ENCODE peak calls at places on chromosome X, in four cellular contexts. A, Z, U and P are unnamed samples.

GRCh38 chrX:96776966-96777365 is 92.3 kb downstream of the DIAPH2 start:
- DNase-seq in A (no peak), Z (peak), U (no peak), P (no peak)

GRCh38 chrX:120452131-120452530 is 17.0 kb downstream of the LAMP2 start:
- DNase-seq in A (no peak), Z (peak), U (no peak), P (no peak)

GRCh38 chrX:97539970-97540519 is 656.3 kb downstream of the RPA4 start:
- DNase-seq in A (no peak), Z (no peak), U (no peak), P (no peak)

GRCh38 chrX:123959281-123960063 is 2.0 kb upstream of the STAG2 start:
- DNase-seq in A (peak), Z (peak), U (peak), P (no peak)

GRCh38 chrX:72394518-72395163 is 88.9 kb upstream of the CITED1 start:
- DNase-seq in A (no peak), Z (peak), U (peak), P (no peak)

GRCh38 chrX:103376118-103376978 is at the start of gene BEX3:
- DNase-seq in A (peak), Z (peak), U (peak), P (no peak)

GRCh38 chrX:65195621-65196020 is 219.4 kb upstream of the ZC4H2 start:
- DNase-seq in A (no peak), Z (no peak), U (no peak), P (no peak)

GRCh38 chrX:22136711-22137110 is 104.6 kb downstream of the PHEX start:
- DNase-seq in A (no peak), Z (no peak), U (no peak), P (no peak)

GRCh38 chrX:98407526-98408049 is 1523.9 kb downstream of the RPA4 start:
- DNase-seq in A (no peak), Z (no peak), U (no peak), P (no peak)

GRCh38 chrX:38109042-38109904 is 102.9 kb downstream of the SYTL5 start:
- DNase-seq in A (no peak), Z (no peak), U (no peak), P (no peak)

GRCh38 chrX:53081925-53082772 is at the start of gene TSPYL2:
- DNase-seq in A (peak), Z (peak), U (peak), P (peak)

GRCh38 chrX:49829016-49829415 is at the start of gene PAGE4:
- DNase-seq in A (no peak), Z (peak), U (no peak), P (no peak)

GRCh38 chrX:17836830-17837229 is 24.3 kb downstream of the RAI2 start:
- DNase-seq in A (no peak), Z (no peak), U (no peak), P (no peak)

GRCh38 chrX:69762340-69762739 is 146.4 kb downstream of the EDA start:
- DNase-seq in A (no peak), Z (no peak), U (no peak), P (no peak)

GRCh38 chrX:22365460-22365859 is 92.7 kb downstream of the CBLL2 start:
- DNase-seq in A (no peak), Z (peak), U (no peak), P (peak)

GRCh38 chrX:17826609-17827496 is 34.2 kb downstream of the RAI2 start:
- DNase-seq in A (no peak), Z (peak), U (no peak), P (no peak)

GRCh38 chrX:17805120-17805519 is 56.0 kb downstream of the RAI2 start:
- DNase-seq in A (no peak), Z (peak), U (no peak), P (no peak)

GRCh38 chrX:71143508-71143907 is 1.1 kb upstream of the NLGN3 start:
- DNase-seq in A (no peak), Z (no peak), U (peak), P (no peak)

GRCh38 chrX:147838465-147839131 is 73.1 kb upstream of the FMR1 start:
- DNase-seq in A (no peak), Z (no peak), U (no peak), P (no peak)

GRCh38 chrX:68936186-68936585 is 107.4 kb downstream of the EFNB1 start:
- DNase-seq in A (no peak), Z (no peak), U (no peak), P (no peak)

GRCh38 chrX:66634272-66634671 is 4.6 kb downstream of the EDA2R start:
- DNase-seq in A (no peak), Z (no peak), U (no peak), P (no peak)

GRCh38 chrX:113868169-113868568 is 715.7 kb upstream of the HTR2C start:
- DNase-seq in A (no peak), Z (no peak), U (no peak), P (no peak)

GRCh38 chrX:32673193-32673592 is 538.2 kb downstream of the DMD start:
- DNase-seq in A (no peak), Z (peak), U (no peak), P (no peak)

GRCh38 chrX:2696698-2697215 is 5.7 kb downstream of the CD99 start:
- DNase-seq in A (no peak), Z (peak), U (no peak), P (peak)
- H3K27ac ChIP-seq in A (peak), Z (peak), U (no peak), P (peak)

GRCh38 chrX:12360991-12361598 is 222.8 kb downstream of the FRMPD4 start:
- DNase-seq in A (no peak), Z (peak), U (no peak), P (no peak)
- H3K27ac ChIP-seq in A (no peak), Z (peak), U (no peak), P (peak)

GRCh38 chrX:151983186-151983585 is 8.7 kb upstream of the GABRE start:
- DNase-seq in A (no peak), Z (no peak), U (no peak), P (peak)
- H3K27ac ChIP-seq in A (no peak), Z (no peak), U (no peak), P (peak)

GRCh38 chrX:131792789-131793462 is 230.2 kb upstream of the STK26 start:
- DNase-seq in A (no peak), Z (peak), U (no peak), P (no peak)

GRCh38 chrX:131795442-131796229 is 227.5 kb upstream of the STK26 start:
- DNase-seq in A (no peak), Z (no peak), U (no peak), P (no peak)

GRCh38 chrX:131791608-131792355 is 231.3 kb upstream of the STK26 start:
- DNase-seq in A (no peak), Z (no peak), U (no peak), P (no peak)

GRCh38 chrX:131789664-131790063 is 233.4 kb upstream of the STK26 start:
- DNase-seq in A (no peak), Z (no peak), U (no peak), P (no peak)

DNA sequence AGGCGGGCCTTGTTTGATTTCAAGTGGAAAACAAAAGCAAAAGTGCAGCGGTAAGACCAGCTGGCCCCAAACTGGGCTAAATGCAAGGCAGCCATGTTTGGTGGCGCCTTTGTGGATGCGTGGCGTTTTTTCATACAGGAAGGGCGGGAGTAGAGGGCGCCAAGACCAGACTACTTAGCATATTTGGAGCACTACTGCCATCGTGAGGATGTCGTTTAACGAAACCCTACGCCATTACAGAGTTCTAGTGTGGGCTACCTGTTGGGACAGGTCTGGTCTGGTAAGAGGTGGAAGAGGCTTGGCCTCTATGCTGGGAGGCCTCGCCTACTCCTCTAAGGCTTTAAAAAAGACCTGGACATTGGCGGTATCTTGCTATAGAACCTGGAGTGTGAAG is 230.7 kb upstream of the STK26 start:
- DNase-seq in A (no peak), Z (peak), U (no peak), P (no peak)
- H3K27ac ChIP-seq in A (no peak), Z (no peak), U (no peak), P (no peak)

GRCh38 chrX:48798318-48798717 is 3.5 kb upstream of the HDAC6 start:
- DNase-seq in A (no peak), Z (no peak), U (no peak), P (no peak)
- H3K27ac ChIP-seq in A (no peak), Z (no peak), U (no peak), P (no peak)

GRCh38 chrX:16112428-16112827 is 10.9 kb upstream of the GRPR start:
- DNase-seq in A (no peak), Z (peak), U (no peak), P (no peak)

GRCh38 chrX:16114640-16115039 is 8.7 kb upstream of the GRPR start:
- DNase-seq in A (no peak), Z (no peak), U (no peak), P (no peak)

GRCh38 chrX:16119353-16120220 is 3.8 kb upstream of the GRPR start:
- DNase-seq in A (no peak), Z (no peak), U (no peak), P (no peak)

DNA sequence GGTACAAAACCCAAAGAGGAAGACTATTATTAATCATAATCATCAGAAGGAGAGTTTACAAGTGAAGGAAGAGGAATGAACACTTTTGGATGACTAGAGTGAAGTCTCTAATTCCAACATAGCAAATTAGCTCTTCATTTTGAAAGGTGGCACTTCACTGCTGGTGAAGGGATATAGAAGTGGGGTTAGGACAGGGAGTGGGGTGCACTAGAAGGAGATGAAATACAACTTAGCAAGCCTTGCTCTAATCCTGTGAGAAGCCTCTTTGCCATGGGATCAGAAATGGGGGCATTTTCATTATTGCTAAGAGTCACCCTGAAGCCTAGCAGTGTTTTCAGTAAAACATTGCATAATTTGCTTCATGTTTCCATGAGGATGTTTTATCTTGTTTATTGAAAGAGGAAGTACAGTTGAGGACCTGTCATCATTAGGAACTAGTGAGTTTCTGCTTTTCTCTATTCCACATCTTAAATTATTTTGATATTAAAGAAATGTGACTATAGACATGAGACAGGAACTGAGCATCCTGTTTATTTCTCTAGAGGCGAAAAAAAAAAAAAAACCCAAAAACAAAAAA is 9.3 kb upstream of the GRPR start:
- DNase-seq in A (no peak), Z (no peak), U (no peak), P (no peak)
- H3K27ac ChIP-seq in A (no peak), Z (no peak), U (no peak), P (no peak)

GRCh38 chrX:10617186-10617963 is 3.0 kb downstream of the MID1 start:
- DNase-seq in A (no peak), Z (peak), U (no peak), P (no peak)
- H3K27ac ChIP-seq in A (peak), Z (peak), U (no peak), P (peak)